ENCODE peak calls at places on chromosomes 16 and 17, in six cellular contexts. R, T, O, N, V and M are unnamed samples.

GRCh38 chr17:412211-413015 is 59.8 kb upstream of the RPH3AL start:
- DNase-seq in R (peak), T (no peak), O (peak), N (peak), V (peak), M (no peak)

GRCh38 chr17:416293-417206 is 63.9 kb upstream of the RPH3AL start:
- DNase-seq in R (peak), T (no peak), O (no peak), N (no peak), V (peak), M (no peak)

GRCh38 chr17:75922963-75923874 is 17.6 kb downstream of the FBF1 start:
- DNase-seq in R (no peak), T (no peak), O (no peak), N (no peak), V (no peak), M (no peak)

GRCh38 chr16:48231675-48232214 is 12.4 kb upstream of the LONP2 start:
- DNase-seq in R (no peak), T (peak), O (peak), N (peak), V (peak), M (no peak)

GRCh38 chr16:54488729-54489128 is 202.1 kb upstream of the IRX3 start:
- DNase-seq in R (no peak), T (no peak), O (peak), N (no peak), V (no peak), M (no peak)

GRCh38 chr17:5203908-5204294 is 12.2 kb upstream of the ZNF594 start:
- DNase-seq in R (no peak), T (no peak), O (peak), N (peak), V (no peak), M (no peak)

GRCh38 chr17:39973496-39973895 is 7.1 kb upstream of the PSMD3 start:
- DNase-seq in R (no peak), T (no peak), O (no peak), N (peak), V (no peak), M (no peak)

GRCh38 chr16:81707411-81708321 is 71.4 kb upstream of the PLCG2 start:
- DNase-seq in R (no peak), T (peak), O (peak), N (peak), V (no peak), M (no peak)

GRCh38 chr17:76542566-76542971 is 2.7 kb downstream of the PRCD start:
- DNase-seq in R (no peak), T (no peak), O (no peak), N (no peak), V (no peak), M (no peak)

GRCh38 chr16:2769675-2770056 is 7.4 kb downstream of the ELOB start:
- DNase-seq in R (no peak), T (no peak), O (peak), N (peak), V (no peak), M (no peak)

GRCh38 chr16:69073181-69073669 is 32.2 kb upstream of the HAS3 start:
- DNase-seq in R (no peak), T (no peak), O (peak), N (peak), V (no peak), M (no peak)

GRCh38 chr17:6701719-6702118 is 11.4 kb downstream of the SLC13A5 start:
- DNase-seq in R (peak), T (no peak), O (peak), N (no peak), V (peak), M (peak)

GRCh38 chr16:66925322-66925840 is at the start of gene RRAD:
- DNase-seq in R (no peak), T (no peak), O (peak), N (peak), V (no peak), M (no peak)

GRCh38 chr16:48950184-48950583 is 331.5 kb downstream of the CBLN1 start:
- DNase-seq in R (no peak), T (no peak), O (no peak), N (peak), V (no peak), M (no peak)

DNA sequence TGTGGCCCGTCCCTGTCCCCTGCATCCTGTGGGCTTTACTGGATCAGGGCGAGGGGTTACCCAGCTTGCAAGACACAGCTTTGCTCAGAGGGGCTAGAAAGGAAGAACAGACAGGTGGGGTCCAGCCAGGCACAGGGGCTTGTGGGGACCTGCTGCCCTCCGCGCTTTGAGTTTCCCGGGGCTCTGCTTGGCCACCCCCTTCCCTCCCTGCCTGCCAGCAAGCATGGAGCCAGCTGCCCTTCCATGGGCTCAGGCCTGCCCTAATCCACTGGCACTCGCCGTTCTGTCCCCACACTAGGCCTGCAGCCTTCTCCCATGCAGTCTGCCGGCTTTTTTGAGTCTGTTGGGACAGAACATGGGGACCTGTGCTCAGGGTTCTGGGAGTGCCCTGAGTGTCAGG is 3.4 kb downstream of the SNN start:
- DNase-seq in R (no peak), T (no peak), O (no peak), N (no peak), V (no peak), M (no peak)
- TF ChIP-seq CTCF in R (no peak), T (no peak), O (no peak), N (no peak), V (no peak), M (no peak)

GRCh38 chr16:76668207-76668725 is 391.1 kb downstream of the CNTNAP4 start:
- DNase-seq in R (no peak), T (no peak), O (no peak), N (no peak), V (peak), M (no peak)
- TF ChIP-seq CTCF in R (no peak), T (no peak), O (no peak), N (no peak), V (peak), M (peak)

DNA sequence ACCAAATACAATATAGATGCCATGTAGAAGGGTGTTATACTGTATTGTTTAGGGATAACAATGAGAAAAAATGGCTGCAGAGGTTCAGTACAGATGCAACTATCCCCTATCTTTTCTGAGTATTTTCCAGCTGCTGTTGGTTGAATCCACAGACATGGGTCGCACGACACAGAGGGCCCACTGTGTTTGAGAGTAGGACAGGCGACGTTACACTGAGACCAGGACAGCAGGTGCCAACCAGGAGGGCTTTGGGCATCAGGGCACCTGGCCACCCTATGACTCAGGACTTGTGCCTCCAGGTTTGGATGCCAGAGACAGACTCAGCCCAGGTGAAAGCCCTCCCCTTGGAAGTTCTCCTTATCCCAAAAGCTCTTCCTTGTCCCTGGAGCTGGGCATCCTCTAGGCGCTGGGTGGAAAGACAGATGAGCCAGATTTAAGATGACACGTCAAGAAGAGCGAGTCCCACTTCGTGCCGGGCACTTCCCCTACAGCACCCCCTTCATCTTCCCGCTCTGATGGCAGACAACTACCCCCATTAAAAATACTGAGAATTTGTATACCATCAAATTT is 30.8 kb downstream of the TNFRSF13B start:
- DNase-seq in R (no peak), T (no peak), O (no peak), N (no peak), V (no peak), M (no peak)
- TF ChIP-seq CTCF in R (no peak), T (no peak), O (no peak), N (no peak), V (no peak), M (no peak)

DNA sequence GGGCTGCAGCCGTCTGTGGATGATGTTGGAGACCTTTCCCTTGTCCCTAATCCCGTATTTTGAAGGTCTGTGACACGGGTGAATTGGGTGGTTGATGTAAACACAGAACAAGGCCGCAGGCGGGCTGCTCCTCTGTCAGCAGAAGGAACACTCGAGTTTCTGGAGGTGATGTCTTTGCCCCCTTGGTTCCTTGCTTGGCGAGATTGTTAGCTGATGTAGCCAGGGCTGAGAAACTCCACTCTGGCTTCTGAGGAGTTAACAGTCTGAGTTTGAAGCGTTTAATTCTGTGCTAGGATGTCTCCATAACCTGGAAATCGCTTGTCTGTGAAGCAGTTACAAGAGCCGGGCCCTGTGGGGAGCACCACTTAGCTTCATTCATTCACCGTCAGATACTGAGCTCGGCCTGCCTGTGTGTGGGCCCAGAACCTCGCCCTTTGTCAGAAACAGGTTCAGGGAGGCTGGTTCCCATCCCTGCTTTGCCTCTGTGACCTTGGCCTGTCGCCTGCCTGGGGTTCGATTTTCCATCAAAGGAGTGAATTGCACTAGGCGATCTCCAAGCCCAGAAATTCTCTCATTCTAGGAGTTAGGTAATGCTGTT is 1.3 kb downstream of the MAPK8IP3 start:
- DNase-seq in R (no peak), T (no peak), O (peak), N (peak), V (peak), M (no peak)
- TF ChIP-seq CTCF in R (no peak), T (no peak), O (no peak), N (no peak), V (no peak), M (no peak)

GRCh38 chr16:46882304-46882939 is 1.7 kb upstream of the GPT2 start:
- DNase-seq in R (no peak), T (no peak), O (no peak), N (no peak), V (no peak), M (no peak)

GRCh38 chr16:46884513-46885293 is 541 bp downstream of the GPT2 start:
- DNase-seq in R (no peak), T (no peak), O (no peak), N (no peak), V (peak), M (no peak)

GRCh38 chr16:46883353-46883689 is 841 bp upstream of the GPT2 start:
- DNase-seq in R (no peak), T (no peak), O (no peak), N (no peak), V (no peak), M (no peak)

GRCh38 chr16:46882940-46883307 is 1.2 kb upstream of the GPT2 start:
- DNase-seq in R (no peak), T (no peak), O (no peak), N (no peak), V (no peak), M (no peak)

DNA sequence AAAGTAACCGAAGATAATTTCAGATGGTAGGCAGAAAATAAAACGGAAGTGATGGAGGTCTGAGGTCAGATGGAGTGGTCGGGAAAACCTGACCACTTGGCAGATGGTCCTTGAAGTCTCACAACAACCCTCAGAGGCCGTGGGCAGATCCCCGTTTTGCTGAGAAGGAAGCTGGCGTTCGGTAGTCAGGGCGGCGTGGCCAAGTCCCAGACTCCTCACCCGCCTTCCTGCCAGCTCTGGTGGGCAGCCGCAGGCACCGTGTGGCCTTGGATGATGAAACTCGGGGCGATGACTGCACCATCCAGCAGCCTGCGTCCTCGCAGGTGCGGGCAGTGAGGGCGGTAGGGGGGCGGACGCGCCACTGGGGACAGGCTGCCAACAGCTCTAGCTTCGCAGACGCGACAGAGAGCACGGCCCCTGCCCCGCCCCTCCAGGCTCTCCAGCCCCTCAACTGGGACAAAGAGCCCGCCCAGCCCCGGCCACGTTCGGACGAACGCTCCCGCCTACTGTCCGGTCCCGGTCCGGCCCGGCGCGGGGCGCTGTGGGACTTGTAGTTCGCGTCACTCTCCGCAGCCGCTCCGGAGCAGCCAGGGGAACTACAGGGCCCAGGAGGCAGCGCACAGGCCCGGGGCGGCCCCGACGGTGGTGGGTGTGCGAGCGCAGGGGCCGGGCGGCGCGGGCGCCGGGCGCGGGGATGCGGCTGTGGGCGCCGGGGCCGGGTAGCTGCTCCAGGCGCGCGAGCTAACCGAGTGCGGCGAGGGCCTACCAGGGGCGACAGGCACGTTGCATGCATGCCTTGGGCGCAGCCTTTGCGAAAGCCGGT is at the start of gene GPT2:
- DNase-seq in R (peak), T (peak), O (peak), N (peak), V (peak), M (peak)
- TF ChIP-seq CTCF in R (no peak), T (peak), O (no peak), N (peak), V (no peak), M (peak)

DNA sequence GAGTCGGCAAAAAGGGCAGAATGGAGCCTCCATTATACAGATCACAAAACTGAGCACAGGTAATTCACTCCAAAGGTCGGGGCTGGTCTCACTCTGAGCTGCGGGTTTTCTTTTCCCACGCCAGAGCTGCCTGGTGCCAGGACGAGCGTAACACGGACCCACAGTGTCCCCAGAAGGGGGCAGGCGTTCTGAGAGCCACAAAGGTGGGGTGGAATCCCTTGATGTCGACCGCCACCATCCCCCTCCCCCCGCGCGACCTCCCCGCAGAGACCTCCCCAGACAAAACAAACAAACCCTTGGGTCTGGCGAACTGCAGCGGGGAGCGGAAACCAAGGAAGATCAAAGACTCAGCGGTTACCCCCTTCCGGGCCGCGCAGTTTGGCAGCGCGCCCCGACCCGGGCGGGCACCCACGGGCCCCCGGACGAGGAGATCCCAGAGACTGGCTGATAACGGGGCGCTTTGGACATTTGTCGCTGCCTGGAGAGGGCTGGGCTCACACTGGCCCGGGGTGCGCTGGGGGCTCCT is 793 bp upstream of the NKD1 start:
- DNase-seq in R (peak), T (no peak), O (no peak), N (no peak), V (peak), M (peak)
- TF ChIP-seq CTCF in R (no peak), T (no peak), O (no peak), N (no peak), V (peak), M (peak)

GRCh38 chr17:38870259-38871165 is 654 bp downstream of the LASP1 start:
- DNase-seq in R (peak), T (no peak), O (peak), N (peak), V (peak), M (peak)

GRCh38 chr17:38868095-38868967 is 1.5 kb upstream of the LASP1 start:
- DNase-seq in R (no peak), T (no peak), O (peak), N (peak), V (peak), M (no peak)

GRCh38 chr17:38869647-38870258 is at the start of gene LASP1:
- DNase-seq in R (peak), T (no peak), O (peak), N (peak), V (peak), M (peak)

GRCh38 chr17:38867179-38867994 is 2.5 kb upstream of the LASP1 start:
- DNase-seq in R (peak), T (no peak), O (peak), N (peak), V (peak), M (peak)

GRCh38 chr17:38868968-38869646 is 751 bp upstream of the LASP1 start:
- DNase-seq in R (peak), T (no peak), O (peak), N (peak), V (peak), M (peak)
- TF ChIP-seq CTCF in R (no peak), T (peak), O (peak), N (peak), V (peak), M (peak)

GRCh38 chr16:31696968-31697743 is 169.5 kb downstream of the AHSP start:
- DNase-seq in R (no peak), T (no peak), O (peak), N (peak), V (peak), M (no peak)
- TF ChIP-seq CTCF in R (peak), T (peak), O (peak), N (peak), V (peak), M (peak)

DNA sequence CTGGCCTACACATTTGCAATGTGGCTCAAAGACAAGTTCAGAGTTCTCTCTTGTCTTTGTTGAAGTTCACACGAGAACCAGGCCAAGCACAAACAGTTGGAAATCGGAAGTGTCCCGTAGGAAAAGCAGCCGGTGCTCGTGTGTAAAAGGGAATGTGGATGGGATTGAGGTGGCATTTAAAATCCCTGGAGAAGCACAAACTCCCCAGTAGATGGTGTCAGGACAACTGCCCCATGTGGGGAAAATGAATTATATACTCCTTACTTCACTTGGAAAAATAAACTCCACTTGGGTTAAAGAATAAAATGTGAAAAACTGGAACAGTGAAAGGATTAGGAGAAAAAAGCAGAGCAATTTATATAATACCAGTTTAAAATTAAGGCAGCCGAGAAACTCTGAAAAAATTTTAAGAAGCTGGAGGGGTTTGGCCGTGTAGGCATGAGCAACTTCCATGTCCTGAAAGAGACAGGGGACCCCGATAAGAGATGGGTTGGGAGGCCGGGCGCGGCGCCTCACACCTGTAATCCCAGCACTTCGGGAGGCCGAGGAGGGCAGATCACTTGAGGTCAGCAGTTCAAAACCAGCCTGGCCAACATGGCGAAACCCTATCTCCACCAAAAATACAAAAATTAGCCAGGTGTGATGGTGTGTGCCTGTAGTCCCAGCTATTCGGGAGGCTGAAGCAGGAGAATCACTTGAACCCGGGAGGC is 28.1 kb downstream of the CBFA2T3 start:
- DNase-seq in R (no peak), T (no peak), O (no peak), N (peak), V (no peak), M (no peak)
- TF ChIP-seq CTCF in R (no peak), T (no peak), O (no peak), N (no peak), V (no peak), M (no peak)

GRCh38 chr16:424623-425081 is 797 bp upstream of the RAB11FIP3 start:
- DNase-seq in R (no peak), T (no peak), O (no peak), N (peak), V (no peak), M (no peak)

GRCh38 chr16:426115-426905 is 861 bp downstream of the RAB11FIP3 start:
- DNase-seq in R (no peak), T (no peak), O (no peak), N (no peak), V (peak), M (peak)

GRCh38 chr16:424033-424622 is 1.3 kb upstream of the RAB11FIP3 start:
- DNase-seq in R (no peak), T (peak), O (peak), N (peak), V (no peak), M (no peak)

GRCh38 chr16:425740-426114 is 278 bp downstream of the RAB11FIP3 start:
- DNase-seq in R (no peak), T (no peak), O (no peak), N (no peak), V (no peak), M (no peak)

GRCh38 chr16:425082-425718 is at the start of gene RAB11FIP3:
- DNase-seq in R (peak), T (no peak), O (peak), N (peak), V (peak), M (peak)
- TF ChIP-seq CTCF in R (peak), T (peak), O (peak), N (no peak), V (no peak), M (peak)